ENCODE peak calls at places on chromosomes 13 and 19, in six cellular contexts. M, C, B, Y, P and K are unnamed samples.

GRCh38 chr13:104143760-104144406 is 1077.7 kb upstream of the SLC10A2 start:
- DNase-seq in M (no peak), C (no peak), B (no peak), Y (peak), P (no peak), K (no peak)

GRCh38 chr13:41059466-41059865 is 1.8 kb upstream of the WBP4 start:
- DNase-seq in M (no peak), C (no peak), B (no peak), Y (no peak), P (no peak), K (peak)

GRCh38 chr19:7904074-7905020 is 670 bp downstream of the MAP2K7 start:
- DNase-seq in M (no peak), C (no peak), B (peak), Y (no peak), P (no peak), K (no peak)

GRCh38 chr13:112819111-112819510 is 129.3 kb downstream of the ATP11A start:
- DNase-seq in M (no peak), C (no peak), B (no peak), Y (no peak), P (no peak), K (no peak)

GRCh38 chr13:100944791-100945345 is 270.3 kb upstream of the TMTC4 start:
- DNase-seq in M (no peak), C (no peak), B (no peak), Y (no peak), P (no peak), K (no peak)

GRCh38 chr13:40271931-40272775 is 394.3 kb downstream of the FOXO1 start:
- DNase-seq in M (peak), C (peak), B (no peak), Y (no peak), P (peak), K (peak)

GRCh38 chr19:13302521-13303270 is 152.5 kb downstream of the IER2 start:
- DNase-seq in M (no peak), C (no peak), B (no peak), Y (no peak), P (no peak), K (no peak)

GRCh38 chr13:75398072-75398471 is 83.9 kb downstream of the TBC1D4 start:
- DNase-seq in M (no peak), C (no peak), B (no peak), Y (no peak), P (no peak), K (no peak)

GRCh38 chr19:10270180-10270615 is 722 bp upstream of the ICAM1 start:
- DNase-seq in M (no peak), C (peak), B (peak), Y (no peak), P (peak), K (peak)

GRCh38 chr13:79581870-79582315 is 100.9 kb downstream of the NDFIP2 start:
- DNase-seq in M (no peak), C (no peak), B (no peak), Y (no peak), P (peak), K (peak)

GRCh38 chr13:27117947-27118346 is 53.7 kb downstream of the USP12 start:
- DNase-seq in M (no peak), C (no peak), B (no peak), Y (no peak), P (no peak), K (no peak)

GRCh38 chr13:41034862-41035261 is 15.7 kb upstream of the ELF1 start:
- DNase-seq in M (no peak), C (no peak), B (no peak), Y (no peak), P (no peak), K (no peak)

GRCh38 chr19:46288896-46289588 is 7.8 kb upstream of the HIF3A start:
- DNase-seq in M (peak), C (no peak), B (no peak), Y (no peak), P (peak), K (peak)

GRCh38 chr19:1315470-1316166 is 29.9 kb downstream of the EFNA2 start:
- DNase-seq in M (no peak), C (peak), B (no peak), Y (no peak), P (peak), K (peak)

GRCh38 chr13:54373211-54373610 is 1344.6 kb downstream of the OLFM4 start:
- DNase-seq in M (no peak), C (no peak), B (no peak), Y (peak), P (no peak), K (no peak)

GRCh38 chr19:30066781-30067759 is 125.0 kb downstream of the URI1 start:
- DNase-seq in M (no peak), C (no peak), B (no peak), Y (no peak), P (no peak), K (no peak)